ENCODE peak calls at places on chromosomes 13 and 19, in six cellular contexts. P is H1, Y is spleen, Q is breast epithelium, L is upper lobe of left lung, R is stomach. C is an unnamed sample.

GRCh38 chr13:21015284-21015683 is 46.1 kb downstream of the LATS2 start:
- DNase-seq in L (no peak), P (no peak), Y (no peak), R (no peak), Q (no peak), C (no peak)

GRCh38 chr19:15640294-15640903 is at the start of gene CYP4F3:
- DNase-seq in L (peak; percentile 72), Y (peak; percentile 83), R (peak; percentile 91), P (no peak), Q (peak; percentile 79), C (no peak)

GRCh38 chr13:110070511-110071120 is 236.3 kb downstream of the COL4A1 start:
- DNase-seq in Q (no peak), P (no peak), Y (no peak), R (no peak), L (no peak), C (no peak)

GRCh38 chr19:33629826-33630375 is 8.1 kb downstream of the CHST8 start:
- DNase-seq in P (no peak), L (no peak), Y (no peak), Q (no peak), R (no peak), C (no peak)

GRCh38 chr19:45773384-45773783 is 4.3 kb upstream of the SIX5 start:
- DNase-seq in R (peak; percentile 88), P (no peak), L (no peak), Y (no peak), Q (no peak), C (no peak)

GRCh38 chr19:49861541-49862410 is 5.6 kb downstream of the PNKP start:
- DNase-seq in P (no peak), R (peak; percentile 78), Y (peak; percentile 79), Q (no peak), L (peak; percentile 88), C (no peak)

GRCh38 chr19:3670796-3671679 is 29.2 kb downstream of the PIP5K1C start:
- DNase-seq in P (no peak), Y (no peak), R (peak; percentile 30), L (peak; percentile 89), Q (no peak), C (peak; percentile 95)

GRCh38 chr13:98325724-98326123 is 148.7 kb upstream of the RNF113B start:
- DNase-seq in R (no peak), Y (no peak), L (no peak), Q (no peak), P (no peak), C (no peak)

GRCh38 chr13:51222510-51223283 is 499 bp downstream of the FAM124A start:
- DNase-seq in L (no peak), P (peak; percentile 67), R (no peak), Y (no peak), Q (no peak), C (no peak)

GRCh38 chr13:87123987-87124784 is 547.0 kb upstream of the SLITRK5 start:
- DNase-seq in R (no peak), Q (no peak), P (no peak), L (no peak), Y (no peak), C (no peak)

GRCh38 chr13:19634129-19634740 is 776 bp downstream of the MPHOSPH8 start:
- DNase-seq in Y (no peak), P (no peak), R (peak; percentile 33), Q (no peak), L (no peak), C (no peak)

GRCh38 chr19:3285647-3286176 is 61.3 kb downstream of the CELF5 start:
- DNase-seq in Y (no peak), P (peak; percentile 95), Q (no peak), L (peak; percentile 89), R (no peak), C (no peak)

GRCh38 chr19:33143897-33144405 is 12.0 kb downstream of the WDR88 start:
- DNase-seq in Q (peak; percentile 63), Y (peak; percentile 85), P (peak; percentile 78), R (peak; percentile 73), L (peak; percentile 84), C (no peak)

GRCh38 chr13:110533771-110534670 is 27.5 kb downstream of the RAB20 start:
- DNase-seq in L (no peak), P (no peak), R (no peak), Q (no peak), Y (no peak), C (no peak)

GRCh38 chr19:5445667-5446066 is 9.6 kb upstream of the ZNRF4 start:
- DNase-seq in P (no peak), Q (no peak), R (no peak), Y (no peak), L (no peak), C (no peak)

GRCh38 chr19:35222373-35223005 is 6.0 kb downstream of the FAM187B start:
- DNase-seq in R (no peak), Y (no peak), Q (no peak), L (no peak), P (no peak), C (peak; percentile 72)

GRCh38 chr19:8697671-8698432 is 743 bp downstream of the ACTL9 start:
- DNase-seq in L (peak; percentile 73), R (no peak), Q (no peak), Y (no peak), P (peak; percentile 65), C (no peak)

GRCh38 chr19:58387338-58388174 is 487 bp downstream of the RPS5 start:
- DNase-seq in P (no peak), R (no peak), Y (peak; percentile 56), L (no peak), Q (no peak), C (no peak)

DNA sequence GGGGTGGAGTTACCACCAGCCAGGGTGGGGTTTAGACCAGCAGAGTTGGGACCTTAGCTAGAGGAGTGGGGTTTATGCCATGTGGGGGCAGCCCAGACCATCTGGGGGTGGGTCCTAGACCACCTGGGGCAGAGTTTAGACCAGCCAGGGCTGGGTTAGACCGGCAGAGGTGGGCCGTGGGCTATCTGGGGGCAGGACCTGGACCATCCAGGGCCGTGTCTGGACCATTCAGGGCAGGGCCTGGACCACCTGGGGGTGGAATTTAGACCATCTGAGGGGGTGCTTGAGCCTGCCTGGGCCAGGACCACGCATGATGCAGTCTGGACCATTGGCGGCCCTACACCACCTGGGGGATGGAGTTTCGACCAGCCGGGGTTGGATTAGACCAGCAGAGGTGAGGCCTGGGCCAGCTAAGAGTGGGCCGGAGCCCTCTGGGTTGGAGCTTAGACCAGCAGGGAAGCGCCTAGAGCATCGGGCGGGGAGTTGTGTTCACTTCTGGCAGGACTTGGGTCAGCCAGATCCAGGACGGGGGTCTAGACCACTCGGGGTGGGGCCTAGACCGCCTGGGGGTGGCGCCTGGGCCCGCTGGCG is 9.9 kb upstream of the CACNG6 start:
- DNase-seq in Y (no peak), Q (no peak), P (peak; percentile 67), R (no peak), L (no peak), C (no peak)
- TF ChIP-seq POLR2AphosphoS5 in Y (no peak), Q (no peak), P (no peak), R (no peak), L (no peak), C (no peak)

GRCh38 chr13:75329097-75329496 is 152.9 kb downstream of the TBC1D4 start:
- DNase-seq in P (no peak), R (no peak), L (no peak), Q (no peak), Y (no peak), C (no peak)

GRCh38 chr13:75329723-75330122 is 152.2 kb downstream of the TBC1D4 start:
- DNase-seq in R (no peak), P (no peak), L (no peak), Y (no peak), Q (no peak), C (no peak)

GRCh38 chr13:75326173-75327131 is 155.5 kb downstream of the TBC1D4 start:
- DNase-seq in P (no peak), R (no peak), Y (peak; percentile 77), L (peak; percentile 34), Q (no peak), C (no peak)

GRCh38 chr13:75324413-75324940 is 157.5 kb downstream of the TBC1D4 start:
- DNase-seq in Y (no peak), L (no peak), P (no peak), Q (no peak), R (no peak), C (no peak)

DNA sequence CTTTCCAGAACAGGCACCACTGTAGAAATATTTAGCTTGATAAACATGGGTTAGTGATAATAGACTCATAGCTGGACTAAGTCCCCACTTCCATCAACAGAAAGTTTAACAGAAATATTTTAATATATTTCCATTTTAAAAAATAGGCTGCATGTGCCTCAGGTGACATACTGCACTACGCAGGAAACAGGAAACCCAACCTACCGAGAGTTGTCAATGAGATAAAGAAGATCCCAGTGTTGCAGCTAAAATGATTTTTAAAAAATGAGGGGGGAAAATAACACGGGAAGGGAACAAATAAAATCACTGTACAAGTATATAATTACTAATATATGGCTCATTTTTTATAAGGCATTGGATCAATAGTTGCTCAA is 154.8 kb downstream of the TBC1D4 start:
- DNase-seq in L (no peak), Y (no peak), P (no peak), Q (no peak), R (no peak), C (no peak)
- H3K4me3 ChIP-seq in L (no peak overlapping the region), Y (no peak overlapping the region), P (no peak overlapping the region), Q (peak overlapping the region; percentile 53), R (peak overlapping the region; percentile 2), C (no peak overlapping the region)

GRCh38 chr13:40970803-40971202 is 48.3 kb downstream of the ELF1 start:
- DNase-seq in Q (no peak), L (no peak), R (no peak), Y (no peak), P (no peak), C (no peak)

GRCh38 chr13:40966298-40966697 is 52.8 kb downstream of the ELF1 start:
- DNase-seq in P (no peak), Q (no peak), R (no peak), L (no peak), Y (no peak), C (no peak)

GRCh38 chr13:40968416-40969000 is 50.6 kb downstream of the ELF1 start:
- DNase-seq in P (no peak), Y (no peak), L (no peak), R (no peak), Q (no peak), C (no peak)

GRCh38 chr13:40971321-40971720 is 47.8 kb downstream of the ELF1 start:
- DNase-seq in L (no peak), Y (no peak), R (no peak), Q (no peak), P (no peak), C (no peak)

GRCh38 chr13:40969169-40969901 is 49.8 kb downstream of the ELF1 start:
- DNase-seq in Y (no peak), Q (no peak), R (no peak), P (no peak), L (no peak), C (no peak)
- TF ChIP-seq POLR2A in Y (no peak), Q (no peak), R (no peak), P (no peak), L (no peak), C (no peak)

GRCh38 chr19:18279516-18280246 is 1.7 kb downstream of the JUND start:
- DNase-seq in Y (peak; percentile 98), Q (peak; percentile 91), P (peak; percentile 93), L (peak; percentile 96), R (peak; percentile 92), C (peak; percentile 99)

GRCh38 chr19:18279266-18279515 is 2.2 kb downstream of the JUND start:
- DNase-seq in R (no peak), Y (no peak), Q (no peak), P (no peak), L (no peak), C (no peak)

GRCh38 chr19:18280247-18281081 is 958 bp downstream of the JUND start:
- DNase-seq in L (peak; percentile 96), Y (peak; percentile 98), Q (peak; percentile 78), P (peak; percentile 76), R (peak; percentile 84), C (no peak)

GRCh38 chr19:18281082-18282020 is at the start of gene JUND:
- DNase-seq in L (peak; percentile 100), P (peak; percentile 97), Q (peak; percentile 97), R (peak; percentile 99), Y (peak; percentile 99), C (peak; percentile 99)

GRCh38 chr19:18278521-18279265 is 2.7 kb downstream of the JUND start:
- DNase-seq in R (peak; percentile 52), Y (peak; percentile 81), Q (no peak), L (no peak), P (no peak), C (no peak)
- TF ChIP-seq POLR2AphosphoS5 in R (peak; percentile 86), Y (no peak), Q (peak; percentile 93), L (no peak), P (peak; percentile 67), C (no peak)

C was measured in esophagus muscularis mucosa.